ENCODE peak calls at places on chromosomes 7 and 10, in six cellular contexts. I is activated CD8-positive, alpha-beta memory T cell treated with anti-CD3 and anti-CD28 coated beads for 48 hours; M is astrocyte; T is GM03348; V is GM10248; P is nephron progenitor cell. R is an unnamed sample.

GRCh38 chr7:101947899-101948298 is 130.5 kb downstream of the CUX1 start:
- DNase-seq in I (no peak), M (peak; percentile 47), T (peak; percentile 26), V (no peak), P (no peak), R (no peak)

GRCh38 chr7:130013241-130013640 is 37.9 kb downstream of the ZC3HC1 start:
- DNase-seq in I (no peak), M (no peak), T (no peak), V (no peak), P (no peak), R (no peak)

GRCh38 chr10:133087679-133088523 is at the start of gene ADGRA1:
- DNase-seq in I (no peak), M (no peak), T (peak; percentile 29), V (no peak), P (peak; percentile 80), R (no peak)

GRCh38 chr7:7183061-7183832 is 903 bp downstream of the C1GALT1 start:
- DNase-seq in I (no peak), M (no peak), T (peak; percentile 65), V (peak; percentile 55), P (peak; percentile 53), R (no peak)

GRCh38 chr7:148547946-148548345 is 42.6 kb upstream of the C7orf33 start:
- DNase-seq in I (no peak), M (no peak), T (no peak), V (no peak), P (no peak), R (no peak)

GRCh38 chr10:119031496-119032059 is 2.1 kb downstream of the NANOS1 start:
- DNase-seq in I (no peak), M (no peak), T (no peak), V (no peak), P (no peak), R (no peak)

GRCh38 chr7:39042706-39043105 is 65.0 kb downstream of the POU6F2 start:
- DNase-seq in I (no peak), M (no peak), T (no peak), V (no peak), P (no peak), R (no peak)

GRCh38 chr7:107505997-107506682 is 36.3 kb downstream of the GPR22 start:
- DNase-seq in I (no peak), M (no peak), T (no peak), V (no peak), P (no peak), R (no peak)

GRCh38 chr10:34808789-34809745 is 6.0 kb downstream of the PARD3 start:
- DNase-seq in I (no peak), M (peak; percentile 66), T (peak; percentile 50), V (no peak), P (peak; percentile 41), R (no peak)

GRCh38 chr7:133051066-133051465 is 30.8 kb downstream of the CHCHD3 start:
- DNase-seq in I (no peak), M (peak; percentile 13), T (peak; percentile 6), V (no peak), P (no peak), R (no peak)

GRCh38 chr10:113666682-113667252 is 2.9 kb upstream of the NRAP start:
- DNase-seq in I (no peak), M (peak; percentile 36), T (peak; percentile 17), V (peak; percentile 35), P (no peak), R (no peak)

GRCh38 chr10:118557946-118558345 is 37.5 kb downstream of the PRLHR start:
- DNase-seq in I (no peak), M (no peak), T (no peak), V (no peak), P (no peak), R (no peak)

GRCh38 chr7:138981332-138982203 is at the start of gene KIAA1549:
- DNase-seq in I (peak; percentile 15), M (peak; percentile 39), T (peak; percentile 96), V (peak; percentile 91), P (peak; percentile 84), R (no peak)

GRCh38 chr7:78587443-78588044 is 789.0 kb downstream of the PHTF2 start:
- DNase-seq in I (no peak), M (no peak), T (peak; percentile 16), V (no peak), P (no peak), R (no peak)

GRCh38 chr7:116653204-116653603 is 18.8 kb upstream of the MET start:
- DNase-seq in I (no peak), M (peak; percentile 92), T (peak; percentile 53), V (no peak), P (no peak), R (peak; percentile 17)

GRCh38 chr10:97154789-97155188 is 31.0 kb downstream of the SLIT1 start:
- DNase-seq in I (no peak), M (no peak), T (no peak), V (no peak), P (no peak), R (no peak)

GRCh38 chr7:135161669-135162068 is 8.8 kb downstream of the CYREN start:
- DNase-seq in I (no peak), M (no peak), T (no peak), V (no peak), P (no peak), R (no peak)

GRCh38 chr10:124225468-124226270 is 132.3 kb upstream of the CHST15 start:
- DNase-seq in I (no peak), M (no peak), T (no peak), V (no peak), P (no peak), R (no peak)

GRCh38 chr10:637221-637620 is 52.2 kb downstream of the DIP2C start:
- DNase-seq in I (no peak), M (no peak), T (no peak), V (no peak), P (no peak), R (no peak)

GRCh38 chr7:106462365-106462859 is 177.6 kb upstream of the NAMPT start:
- DNase-seq in I (no peak), M (no peak), T (peak; percentile 52), V (peak; percentile 27), P (no peak), R (no peak)

R was measured in HFF-Myc.